ENCODE peak calls at places on chromosomes 1 and 21, in five cellular contexts. One of them, this sample, is unnamed.

GRCh38 chr21:35217504-35218060 is 168.5 kb upstream of the RUNX1 start:
- DNase-seq in A549: peak
- DNase-seq in left cardiac atrium: no peak
- DNase-seq in central memory CD4-positive, alpha-beta T cell: no peak
- DNase-seq in psoas muscle: no peak
- DNase-seq in this sample: no peak

GRCh38 chr21:34808569-34809204 is 139.9 kb downstream of the CLIC6 start:
- DNase-seq in A549: peak
- DNase-seq in left cardiac atrium: no peak
- DNase-seq in central memory CD4-positive, alpha-beta T cell: no peak
- DNase-seq in psoas muscle: no peak
- DNase-seq in this sample: no peak

GRCh38 chr1:234585333-234586055 is 24.5 kb downstream of the IRF2BP2 start:
- DNase-seq in A549: no peak
- DNase-seq in left cardiac atrium: no peak
- DNase-seq in central memory CD4-positive, alpha-beta T cell: no peak
- DNase-seq in psoas muscle: peak
- DNase-seq in this sample: no peak

GRCh38 chr1:28526886-28527285 is 21.0 kb downstream of the RCC1 start:
- DNase-seq in A549: peak
- DNase-seq in left cardiac atrium: no peak
- DNase-seq in central memory CD4-positive, alpha-beta T cell: no peak
- DNase-seq in psoas muscle: no peak
- DNase-seq in this sample: no peak

GRCh38 chr1:15137807-15138206 is 15.7 kb upstream of the TMEM51 start:
- DNase-seq in A549: no peak
- DNase-seq in left cardiac atrium: no peak
- DNase-seq in central memory CD4-positive, alpha-beta T cell: no peak
- DNase-seq in psoas muscle: no peak
- DNase-seq in this sample: no peak

GRCh38 chr1:164969256-164969655 is 387.3 kb downstream of the LMX1A start:
- DNase-seq in A549: no peak
- DNase-seq in left cardiac atrium: no peak
- DNase-seq in central memory CD4-positive, alpha-beta T cell: no peak
- DNase-seq in psoas muscle: no peak
- DNase-seq in this sample: no peak

GRCh38 chr1:37035828-37036666 is 1.7 kb upstream of the GRIK3 start:
- DNase-seq in A549: no peak
- DNase-seq in left cardiac atrium: no peak
- DNase-seq in central memory CD4-positive, alpha-beta T cell: no peak
- DNase-seq in psoas muscle: no peak
- DNase-seq in this sample: no peak

GRCh38 chr1:62234709-62235108 is 40.1 kb downstream of the L1TD1 start:
- DNase-seq in A549: no peak
- DNase-seq in left cardiac atrium: no peak
- DNase-seq in central memory CD4-positive, alpha-beta T cell: no peak
- DNase-seq in psoas muscle: no peak
- DNase-seq in this sample: no peak

GRCh38 chr1:223730471-223730870 is 18.1 kb downstream of the CAPN2 start:
- DNase-seq in A549: no peak
- DNase-seq in left cardiac atrium: no peak
- DNase-seq in central memory CD4-positive, alpha-beta T cell: no peak
- DNase-seq in psoas muscle: no peak
- DNase-seq in this sample: no peak

GRCh38 chr1:27567183-27567526 is 36.8 kb downstream of the AHDC1 start:
- DNase-seq in A549: no peak
- DNase-seq in left cardiac atrium: no peak
- DNase-seq in central memory CD4-positive, alpha-beta T cell: no peak
- DNase-seq in psoas muscle: no peak
- DNase-seq in this sample: no peak

GRCh38 chr1:89566761-89567174 is 42.1 kb downstream of the LRRC8B start:
- DNase-seq in A549: no peak
- DNase-seq in left cardiac atrium: peak
- DNase-seq in central memory CD4-positive, alpha-beta T cell: no peak
- DNase-seq in psoas muscle: peak
- DNase-seq in this sample: no peak

GRCh38 chr1:214124915-214125314 is 137.1 kb downstream of the PROX1 start:
- DNase-seq in A549: no peak
- DNase-seq in left cardiac atrium: no peak
- DNase-seq in central memory CD4-positive, alpha-beta T cell: no peak
- DNase-seq in psoas muscle: no peak
- DNase-seq in this sample: no peak

This sample was measured in naive thymus-derived CD4-positive, alpha-beta T cell.